ENCODE peak calls at places on chromosomes 6 and 20, in eight cellular contexts. One of them, this sample, is unnamed.

GRCh38 chr6:2920671-2921112 is 17.6 kb upstream of the SERPINB9 start:
- DNase-seq in neural progenitor cell: no peak
- DNase-seq in cardiac fibroblast: no peak
- DNase-seq in mesenchymal stem cell: no peak
- DNase-seq in breast epithelium: no peak
- DNase-seq in stimulated activated CD4-positive, alpha-beta T cell treated with anti-CD3 and anti-CD28 coated beads, Interleukin-15, amount 100 ng/mL, for 1 hour: no peak
- DNase-seq in NCI-H2081 treated with DMSO at 0.1 percent for 48 hours: no peak
- DNase-seq in ELR: no peak
- DNase-seq in this sample: no peak

GRCh38 chr20:50588034-50588736 is 78.0 kb downstream of the PTPN1 start:
- DNase-seq in cardiac fibroblast: peak
- DNase-seq in stimulated activated CD4-positive, alpha-beta T cell treated with anti-CD3 and anti-CD28 coated beads, Interleukin-15, amount 100 ng/mL, for 1 hour: peak
- DNase-seq in NCI-H2081 treated with DMSO at 0.1 percent for 48 hours: no peak
- DNase-seq in neural progenitor cell: peak
- DNase-seq in breast epithelium: peak
- DNase-seq in ELR: peak
- DNase-seq in mesenchymal stem cell: peak
- DNase-seq in this sample: peak

GRCh38 chr6:45415315-45415714 is 37.6 kb upstream of the SUPT3H start:
- DNase-seq in ELR: no peak
- DNase-seq in NCI-H2081 treated with DMSO at 0.1 percent for 48 hours: no peak
- DNase-seq in stimulated activated CD4-positive, alpha-beta T cell treated with anti-CD3 and anti-CD28 coated beads, Interleukin-15, amount 100 ng/mL, for 1 hour: no peak
- DNase-seq in mesenchymal stem cell: no peak
- DNase-seq in neural progenitor cell: no peak
- DNase-seq in breast epithelium: no peak
- DNase-seq in cardiac fibroblast: no peak
- DNase-seq in this sample: no peak

GRCh38 chr6:13278184-13278583 is 50.2 kb downstream of the TBC1D7 start:
- DNase-seq in breast epithelium: no peak
- DNase-seq in NCI-H2081 treated with DMSO at 0.1 percent for 48 hours: no peak
- DNase-seq in neural progenitor cell: peak
- DNase-seq in stimulated activated CD4-positive, alpha-beta T cell treated with anti-CD3 and anti-CD28 coated beads, Interleukin-15, amount 100 ng/mL, for 1 hour: no peak
- DNase-seq in ELR: peak
- DNase-seq in cardiac fibroblast: no peak
- DNase-seq in mesenchymal stem cell: no peak
- DNase-seq in this sample: no peak

GRCh38 chr6:31572041-31572911 is at the start of gene LTA:
- DNase-seq in neural progenitor cell: no peak
- DNase-seq in breast epithelium: no peak
- DNase-seq in ELR: no peak
- DNase-seq in NCI-H2081 treated with DMSO at 0.1 percent for 48 hours: no peak
- DNase-seq in mesenchymal stem cell: no peak
- DNase-seq in stimulated activated CD4-positive, alpha-beta T cell treated with anti-CD3 and anti-CD28 coated beads, Interleukin-15, amount 100 ng/mL, for 1 hour: peak
- DNase-seq in cardiac fibroblast: no peak
- DNase-seq in this sample: no peak

GRCh38 chr6:15980801-15981200 is 148.1 kb upstream of the MYLIP start:
- DNase-seq in cardiac fibroblast: no peak
- DNase-seq in breast epithelium: no peak
- DNase-seq in NCI-H2081 treated with DMSO at 0.1 percent for 48 hours: no peak
- DNase-seq in ELR: no peak
- DNase-seq in mesenchymal stem cell: no peak
- DNase-seq in neural progenitor cell: no peak
- DNase-seq in stimulated activated CD4-positive, alpha-beta T cell treated with anti-CD3 and anti-CD28 coated beads, Interleukin-15, amount 100 ng/mL, for 1 hour: no peak
- DNase-seq in this sample: no peak

GRCh38 chr6:156017838-156018237 is 562.2 kb upstream of the NOX3 start:
- DNase-seq in mesenchymal stem cell: peak
- DNase-seq in ELR: peak
- DNase-seq in NCI-H2081 treated with DMSO at 0.1 percent for 48 hours: no peak
- DNase-seq in neural progenitor cell: no peak
- DNase-seq in breast epithelium: no peak
- DNase-seq in cardiac fibroblast: peak
- DNase-seq in stimulated activated CD4-positive, alpha-beta T cell treated with anti-CD3 and anti-CD28 coated beads, Interleukin-15, amount 100 ng/mL, for 1 hour: no peak
- DNase-seq in this sample: no peak

GRCh38 chr6:168132531-168133184 is 53.6 kb upstream of the FRMD1 start:
- DNase-seq in mesenchymal stem cell: peak
- DNase-seq in neural progenitor cell: peak
- DNase-seq in stimulated activated CD4-positive, alpha-beta T cell treated with anti-CD3 and anti-CD28 coated beads, Interleukin-15, amount 100 ng/mL, for 1 hour: no peak
- DNase-seq in breast epithelium: no peak
- DNase-seq in NCI-H2081 treated with DMSO at 0.1 percent for 48 hours: no peak
- DNase-seq in ELR: peak
- DNase-seq in cardiac fibroblast: peak
- DNase-seq in this sample: no peak

GRCh38 chr6:168908166-168908565 is 345.5 kb downstream of the THBS2 start:
- DNase-seq in ELR: peak
- DNase-seq in mesenchymal stem cell: no peak
- DNase-seq in cardiac fibroblast: peak
- DNase-seq in breast epithelium: no peak
- DNase-seq in stimulated activated CD4-positive, alpha-beta T cell treated with anti-CD3 and anti-CD28 coated beads, Interleukin-15, amount 100 ng/mL, for 1 hour: no peak
- DNase-seq in NCI-H2081 treated with DMSO at 0.1 percent for 48 hours: no peak
- DNase-seq in neural progenitor cell: no peak
- DNase-seq in this sample: no peak